ENCODE peak calls at places on chromosomes 4 and X, in four cellular contexts. One of them, this sample, is unnamed.
A peak's percentile ranks its signal among the peaks of the same experiment; 100 is the strongest.

GRCh38 chr4:2251073-2251794 is 9.3 kb upstream of the HAUS3 start:
- DNase-seq in HEK293T: no peak
- DNase-seq in ELR: no peak
- DNase-seq in activated CD4-positive, alpha-beta T cell treated with anti-CD3 and anti-CD28 coated beads for 48 hours: no peak
- DNase-seq in this sample: no peak

GRCh38 chrX:68878977-68879376 is 50.2 kb downstream of the EFNB1 start:
- DNase-seq in HEK293T: no peak
- DNase-seq in ELR: no peak
- DNase-seq in activated CD4-positive, alpha-beta T cell treated with anti-CD3 and anti-CD28 coated beads for 48 hours: no peak
- DNase-seq in this sample: no peak

GRCh38 chr4:161629694-161630441 is 533.9 kb downstream of the FSTL5 start:
- DNase-seq in HEK293T: peak; percentile 49
- DNase-seq in ELR: peak; percentile 41
- DNase-seq in activated CD4-positive, alpha-beta T cell treated with anti-CD3 and anti-CD28 coated beads for 48 hours: no peak
- DNase-seq in this sample: no peak

GRCh38 chr4:144289687-144290433 is 149.3 kb upstream of the GYPA start:
- DNase-seq in HEK293T: no peak
- DNase-seq in ELR: no peak
- DNase-seq in activated CD4-positive, alpha-beta T cell treated with anti-CD3 and anti-CD28 coated beads for 48 hours: no peak
- DNase-seq in this sample: no peak

GRCh38 chrX:781216-782211 is 150.9 kb downstream of the SHOX start:
- DNase-seq in HEK293T: no peak
- DNase-seq in ELR: no peak
- DNase-seq in activated CD4-positive, alpha-beta T cell treated with anti-CD3 and anti-CD28 coated beads for 48 hours: no peak
- DNase-seq in this sample: no peak

GRCh38 chrX:18354369-18355329 is at the start of gene SCML2:
- DNase-seq in HEK293T: peak; percentile 42
- DNase-seq in ELR: peak; percentile 50
- DNase-seq in activated CD4-positive, alpha-beta T cell treated with anti-CD3 and anti-CD28 coated beads for 48 hours: peak; percentile 54
- DNase-seq in this sample: peak; percentile 12

GRCh38 chr4:31139767-31140166 is 419.6 kb downstream of the PCDH7 start:
- DNase-seq in HEK293T: no peak
- DNase-seq in ELR: no peak
- DNase-seq in activated CD4-positive, alpha-beta T cell treated with anti-CD3 and anti-CD28 coated beads for 48 hours: no peak
- DNase-seq in this sample: no peak

GRCh38 chr4:70868778-70869177 is 29.1 kb upstream of the GRSF1 start:
- DNase-seq in HEK293T: no peak
- DNase-seq in ELR: no peak
- DNase-seq in activated CD4-positive, alpha-beta T cell treated with anti-CD3 and anti-CD28 coated beads for 48 hours: no peak
- DNase-seq in this sample: no peak

GRCh38 chrX:40105016-40105790 is 7.4 kb upstream of the BCOR start:
- DNase-seq in HEK293T: no peak
- DNase-seq in ELR: peak; percentile 52
- DNase-seq in activated CD4-positive, alpha-beta T cell treated with anti-CD3 and anti-CD28 coated beads for 48 hours: peak; percentile 32
- DNase-seq in this sample: peak; percentile 33

GRCh38 chrX:97691901-97692455 is 808.3 kb downstream of the RPA4 start:
- DNase-seq in HEK293T: no peak
- DNase-seq in ELR: no peak
- DNase-seq in activated CD4-positive, alpha-beta T cell treated with anti-CD3 and anti-CD28 coated beads for 48 hours: no peak
- DNase-seq in this sample: no peak

GRCh38 chr4:112951362-112951962 is 98.0 kb upstream of the ANK2 start:
- DNase-seq in HEK293T: no peak
- DNase-seq in ELR: peak; percentile 45
- DNase-seq in activated CD4-positive, alpha-beta T cell treated with anti-CD3 and anti-CD28 coated beads for 48 hours: no peak
- DNase-seq in this sample: no peak

GRCh38 chrX:123731258-123731986 is 1.4 kb downstream of the THOC2 start:
- DNase-seq in HEK293T: peak; percentile 36
- DNase-seq in ELR: peak; percentile 46
- DNase-seq in activated CD4-positive, alpha-beta T cell treated with anti-CD3 and anti-CD28 coated beads for 48 hours: peak; percentile 35
- DNase-seq in this sample: no peak

GRCh38 chr4:110526589-110526988 is 50.6 kb downstream of the ENPEP start:
- DNase-seq in HEK293T: no peak
- DNase-seq in ELR: no peak
- DNase-seq in activated CD4-positive, alpha-beta T cell treated with anti-CD3 and anti-CD28 coated beads for 48 hours: no peak
- DNase-seq in this sample: no peak

GRCh38 chr4:189059996-189060570 is 880.6 kb upstream of the FRG1 start:
- DNase-seq in HEK293T: no peak
- DNase-seq in ELR: no peak
- DNase-seq in activated CD4-positive, alpha-beta T cell treated with anti-CD3 and anti-CD28 coated beads for 48 hours: no peak
- DNase-seq in this sample: no peak

GRCh38 chr4:101693842-101694398 is 96.6 kb upstream of the BANK1 start:
- DNase-seq in HEK293T: no peak
- DNase-seq in ELR: no peak
- DNase-seq in activated CD4-positive, alpha-beta T cell treated with anti-CD3 and anti-CD28 coated beads for 48 hours: no peak
- DNase-seq in this sample: no peak

GRCh38 chr4:137981277-137981676 is 260.9 kb downstream of the SLC7A11 start:
- DNase-seq in HEK293T: peak; percentile 5
- DNase-seq in ELR: peak; percentile 77
- DNase-seq in activated CD4-positive, alpha-beta T cell treated with anti-CD3 and anti-CD28 coated beads for 48 hours: no peak
- DNase-seq in this sample: no peak

GRCh38 chr4:110733901-110734300 is 111.0 kb upstream of the PITX2 start:
- DNase-seq in HEK293T: no peak
- DNase-seq in ELR: peak; percentile 24
- DNase-seq in activated CD4-positive, alpha-beta T cell treated with anti-CD3 and anti-CD28 coated beads for 48 hours: no peak
- DNase-seq in this sample: no peak

GRCh38 chr4:148364525-148364924 is 77.7 kb downstream of the NR3C2 start:
- DNase-seq in HEK293T: no peak
- DNase-seq in ELR: no peak
- DNase-seq in activated CD4-positive, alpha-beta T cell treated with anti-CD3 and anti-CD28 coated beads for 48 hours: no peak
- DNase-seq in this sample: no peak

GRCh38 chr4:13289391-13289790 is 194.7 kb downstream of the RAB28 start:
- DNase-seq in HEK293T: no peak
- DNase-seq in ELR: peak; percentile 63
- DNase-seq in activated CD4-positive, alpha-beta T cell treated with anti-CD3 and anti-CD28 coated beads for 48 hours: no peak
- DNase-seq in this sample: no peak

GRCh38 chrX:119541188-119541587 is 24.0 kb downstream of the STEEP1 start:
- DNase-seq in HEK293T: no peak
- DNase-seq in ELR: peak; percentile 87
- DNase-seq in activated CD4-positive, alpha-beta T cell treated with anti-CD3 and anti-CD28 coated beads for 48 hours: no peak
- DNase-seq in this sample: no peak

GRCh38 chr4:111717916-111718315 is 427.3 kb upstream of the FAM241A start:
- DNase-seq in HEK293T: no peak
- DNase-seq in ELR: peak; percentile 9
- DNase-seq in activated CD4-positive, alpha-beta T cell treated with anti-CD3 and anti-CD28 coated beads for 48 hours: no peak
- DNase-seq in this sample: no peak

GRCh38 chrX:72621619-72622485 is 49.2 kb upstream of the HDAC8 start:
- DNase-seq in HEK293T: no peak
- DNase-seq in ELR: peak; percentile 75
- DNase-seq in activated CD4-positive, alpha-beta T cell treated with anti-CD3 and anti-CD28 coated beads for 48 hours: no peak
- DNase-seq in this sample: no peak

GRCh38 chrX:72060196-72060974 is 71.3 kb downstream of the RTL5 start:
- DNase-seq in HEK293T: no peak
- DNase-seq in ELR: no peak
- DNase-seq in activated CD4-positive, alpha-beta T cell treated with anti-CD3 and anti-CD28 coated beads for 48 hours: no peak
- DNase-seq in this sample: no peak

GRCh38 chr4:181646864-181647263 is 596.3 kb upstream of the TENM3 start:
- DNase-seq in HEK293T: no peak
- DNase-seq in ELR: peak; percentile 78
- DNase-seq in activated CD4-positive, alpha-beta T cell treated with anti-CD3 and anti-CD28 coated beads for 48 hours: no peak
- DNase-seq in this sample: no peak

GRCh38 chrX:49919617-49920016 is 2.8 kb upstream of the CLCN5 start:
- DNase-seq in HEK293T: peak; percentile 45
- DNase-seq in ELR: peak; percentile 35
- DNase-seq in activated CD4-positive, alpha-beta T cell treated with anti-CD3 and anti-CD28 coated beads for 48 hours: peak; percentile 25
- DNase-seq in this sample: no peak

GRCh38 chrX:47992093-47992375 is 11.8 kb downstream of the ZNF182 start:
- DNase-seq in HEK293T: no peak
- DNase-seq in ELR: no peak
- DNase-seq in activated CD4-positive, alpha-beta T cell treated with anti-CD3 and anti-CD28 coated beads for 48 hours: no peak
- DNase-seq in this sample: no peak

GRCh38 chr4:16893141-16893571 is 5.3 kb downstream of the LDB2 start:
- DNase-seq in HEK293T: no peak
- DNase-seq in ELR: no peak
- DNase-seq in activated CD4-positive, alpha-beta T cell treated with anti-CD3 and anti-CD28 coated beads for 48 hours: peak; percentile 5
- DNase-seq in this sample: no peak

GRCh38 chr4:84394386-84394785 is 104.7 kb downstream of the NKX6-1 start:
- DNase-seq in HEK293T: no peak
- DNase-seq in ELR: no peak
- DNase-seq in activated CD4-positive, alpha-beta T cell treated with anti-CD3 and anti-CD28 coated beads for 48 hours: no peak
- DNase-seq in this sample: no peak

GRCh38 chr4:87069037-87069742 is 134.4 kb downstream of the AFF1 start:
- DNase-seq in HEK293T: no peak
- DNase-seq in ELR: no peak
- DNase-seq in activated CD4-positive, alpha-beta T cell treated with anti-CD3 and anti-CD28 coated beads for 48 hours: no peak
- DNase-seq in this sample: no peak

GRCh38 chrX:129984196-129984962 is 1.9 kb downstream of the BCORL1 start:
- DNase-seq in HEK293T: peak; percentile 53
- DNase-seq in ELR: peak; percentile 41
- DNase-seq in activated CD4-positive, alpha-beta T cell treated with anti-CD3 and anti-CD28 coated beads for 48 hours: peak; percentile 39
- DNase-seq in this sample: peak; percentile 35

GRCh38 chrX:29435396-29435795 is 780.0 kb upstream of the MAGEB2 start:
- DNase-seq in HEK293T: no peak
- DNase-seq in ELR: no peak
- DNase-seq in activated CD4-positive, alpha-beta T cell treated with anti-CD3 and anti-CD28 coated beads for 48 hours: no peak
- DNase-seq in this sample: no peak

GRCh38 chrX:150616863-150617198 is 48.4 kb downstream of the MTM1 start:
- DNase-seq in HEK293T: no peak
- DNase-seq in ELR: no peak
- DNase-seq in activated CD4-positive, alpha-beta T cell treated with anti-CD3 and anti-CD28 coated beads for 48 hours: no peak
- DNase-seq in this sample: no peak

GRCh38 chr4:99202536-99202935 is 16.5 kb downstream of the ADH6 start:
- DNase-seq in HEK293T: no peak
- DNase-seq in ELR: no peak
- DNase-seq in activated CD4-positive, alpha-beta T cell treated with anti-CD3 and anti-CD28 coated beads for 48 hours: no peak
- DNase-seq in this sample: no peak

GRCh38 chr4:116668190-116668589 is 417.2 kb downstream of the TRAM1L1 start:
- DNase-seq in HEK293T: no peak
- DNase-seq in ELR: no peak
- DNase-seq in activated CD4-positive, alpha-beta T cell treated with anti-CD3 and anti-CD28 coated beads for 48 hours: no peak
- DNase-seq in this sample: no peak

GRCh38 chr4:153067376-153067775 is 131.3 kb downstream of the FHDC1 start:
- DNase-seq in HEK293T: no peak
- DNase-seq in ELR: peak; percentile 33
- DNase-seq in activated CD4-positive, alpha-beta T cell treated with anti-CD3 and anti-CD28 coated beads for 48 hours: no peak
- DNase-seq in this sample: no peak